ENCODE peak calls at places on chromosomes 3 and 15, in nine cellular contexts. E is heart right ventricle, L is mesothelial cell of epicardium, O is cardiac muscle cell, K is ovary, S is endodermal cell, M is GM20000, R is A549, U is neural progenitor cell. T is an unnamed sample.

GRCh38 chr3:9400626-9401025 is 3.2 kb downstream of the SETD5 start:
- DNase-seq in E (no peak), O (no peak), M (no peak), L (no peak), U (peak; percentile 51), K (no peak), R (no peak), S (no peak), T (peak; percentile 29)

GRCh38 chr3:143668924-143669790 is 179.1 kb downstream of the SLC9A9 start:
- DNase-seq in R (no peak), L (no peak), M (peak; percentile 49), E (no peak), U (no peak), K (no peak), O (no peak), S (no peak), T (no peak)

GRCh38 chr3:194711913-194712312 is 26.2 kb downstream of the FAM43A start:
- DNase-seq in L (no peak), E (peak; percentile 74), K (no peak), R (no peak), U (no peak), S (no peak), O (peak; percentile 96), M (no peak), T (no peak)

GRCh38 chr3:124557433-124558232 is 172.6 kb upstream of the UMPS start:
- DNase-seq in E (no peak), L (no peak), U (no peak), K (no peak), R (no peak), O (peak; percentile 57), M (no peak), S (peak; percentile 54), T (no peak)

GRCh38 chr3:126124148-126124868 is 40.4 kb upstream of the SLC41A3 start:
- DNase-seq in U (peak; percentile 33), S (peak; percentile 81), E (peak; percentile 1), M (no peak), K (peak; percentile 12), O (no peak), R (no peak), L (no peak), T (no peak)

GRCh38 chr15:83657549-83657948 is 3.6 kb downstream of the ADAMTSL3 start:
- DNase-seq in R (no peak), E (peak; percentile 14), K (no peak), L (no peak), U (peak; percentile 48), M (no peak), O (no peak), S (peak; percentile 81), T (no peak)

GRCh38 chr3:43791246-43791645 is 100.5 kb downstream of the ABHD5 start:
- DNase-seq in U (no peak), O (no peak), M (no peak), S (no peak), E (no peak), R (no peak), K (no peak), L (no peak), T (no peak)

GRCh38 chr15:41915203-41915994 is 21.5 kb upstream of the SPTBN5 start:
- DNase-seq in R (no peak), L (no peak), U (no peak), K (no peak), S (no peak), O (no peak), E (no peak), M (no peak), T (no peak)

GRCh38 chr3:32176989-32177701 is 61.3 kb upstream of the CMTM8 start:
- DNase-seq in U (peak; percentile 64), E (peak; percentile 56), O (peak; percentile 66), L (no peak), M (peak; percentile 66), K (no peak), S (peak; percentile 84), R (peak; percentile 32), T (peak; percentile 26)

GRCh38 chr15:50880221-50880620 is 28.3 kb upstream of the AP4E1 start:
- DNase-seq in R (no peak), M (no peak), U (no peak), K (no peak), O (no peak), L (no peak), E (no peak), S (no peak), T (no peak)

GRCh38 chr3:151166161-151166560 is 36.9 kb downstream of the GPR171 start:
- DNase-seq in R (no peak), S (no peak), L (no peak), M (no peak), K (no peak), U (no peak), O (no peak), E (no peak), T (no peak)
- TF ChIP-seq CTCF in R (peak; percentile 23), S (peak; percentile 54), L (no peak), M (no peak), K (no peak), U (peak; percentile 32), O (peak; percentile 22), E (peak; percentile 20), T (no peak)

GRCh38 chr3:67593761-67594234 is 60.6 kb downstream of the SUCLG2 start:
- DNase-seq in O (peak; percentile 55), M (no peak), R (peak; percentile 4), L (no peak), E (no peak), S (peak; percentile 53), K (no peak), U (no peak), T (no peak)
- TF ChIP-seq CTCF in O (peak; percentile 21), M (no peak), R (peak; percentile 15), L (no peak), E (peak; percentile 13), S (peak; percentile 40), K (no peak), U (peak; percentile 18), T (no peak)

DNA sequence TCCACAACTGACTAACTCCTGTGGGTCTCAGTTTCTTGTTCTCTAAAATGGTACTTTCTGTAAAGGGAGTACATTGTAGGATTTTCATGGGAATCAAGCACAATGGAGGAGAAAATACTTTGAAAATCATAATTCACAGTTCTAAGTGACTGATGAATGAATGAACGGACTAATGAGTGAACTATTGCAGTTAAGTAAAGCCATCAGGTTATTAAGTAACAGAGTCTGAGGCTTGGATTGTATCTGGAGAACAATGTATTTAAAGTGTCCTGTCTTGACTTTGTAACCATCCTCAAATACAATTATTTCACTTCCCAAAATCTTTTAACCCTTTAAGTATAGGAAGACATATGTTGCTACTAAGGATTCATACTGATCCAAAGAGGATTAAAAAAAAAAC is 13.1 kb upstream of the BCL6 start:
- DNase-seq in E (no peak), L (no peak), R (no peak), M (no peak), U (no peak), O (no peak), K (no peak), S (no peak), T (no peak)
- TF ChIP-seq CTCF in E (no peak), L (no peak), R (no peak), M (no peak), U (no peak), O (no peak), K (no peak), S (no peak), T (no peak)

GRCh38 chr3:169347597-169347996 is 315.9 kb downstream of the MECOM start:
- DNase-seq in M (no peak), K (no peak), R (no peak), L (no peak), U (no peak), O (no peak), S (no peak), E (no peak), T (no peak)

GRCh38 chr3:169348276-169348675 is 315.2 kb downstream of the MECOM start:
- DNase-seq in R (no peak), U (no peak), S (no peak), O (no peak), L (no peak), K (no peak), M (no peak), E (no peak), T (no peak)

GRCh38 chr3:169342652-169343051 is 320.9 kb downstream of the MECOM start:
- DNase-seq in R (no peak), U (peak; percentile 21), E (no peak), L (no peak), M (no peak), S (no peak), O (no peak), K (no peak), T (no peak)

GRCh38 chr3:169344465-169344864 is 319.0 kb downstream of the MECOM start:
- DNase-seq in S (no peak), K (no peak), R (no peak), O (peak; percentile 47), M (no peak), L (no peak), E (no peak), U (no peak), T (no peak)

GRCh38 chr3:169345662-169346331 is 317.7 kb downstream of the MECOM start:
- DNase-seq in S (no peak), U (no peak), M (no peak), O (peak; percentile 34), R (no peak), E (no peak), L (no peak), K (no peak), T (no peak)
- TF ChIP-seq CTCF in S (peak; percentile 12), U (no peak), M (no peak), O (no peak), R (no peak), E (no peak), L (no peak), K (no peak), T (no peak)

GRCh38 chr3:187646906-187647660 is 23.1 kb downstream of the SST start:
- DNase-seq in R (no peak), E (no peak), O (no peak), S (no peak), K (no peak), U (no peak), L (no peak), M (no peak), T (no peak)

GRCh38 chr3:187642861-187643260 is 27.3 kb downstream of the SST start:
- DNase-seq in K (no peak), M (no peak), L (no peak), R (no peak), U (no peak), O (no peak), E (no peak), S (no peak), T (no peak)

GRCh38 chr3:187651282-187651681 is 18.9 kb downstream of the SST start:
- DNase-seq in R (no peak), L (no peak), M (no peak), E (no peak), O (no peak), S (no peak), K (no peak), U (no peak), T (no peak)

DNA sequence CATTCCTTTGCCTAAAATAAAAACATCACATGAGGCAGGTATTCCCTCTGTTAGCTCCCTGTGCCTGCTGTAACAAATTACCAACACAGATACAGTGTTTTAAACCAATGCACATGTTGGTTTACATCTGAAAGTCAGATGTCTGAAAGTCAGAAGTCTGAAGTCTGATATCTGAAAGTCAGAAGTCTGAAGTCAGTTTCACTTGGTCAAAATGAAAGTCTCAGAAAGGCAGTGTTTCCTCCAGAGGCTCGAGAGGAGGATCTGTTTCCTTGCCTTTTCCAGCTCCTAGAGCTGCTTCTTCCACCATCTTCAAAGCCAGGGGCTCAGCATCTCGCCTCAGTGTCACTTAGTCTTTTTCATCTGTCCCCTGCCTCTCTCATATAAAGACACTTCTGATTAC is 22.0 kb downstream of the SST start:
- DNase-seq in S (no peak), K (no peak), R (no peak), O (no peak), U (no peak), E (no peak), M (peak; percentile 19), L (no peak), T (no peak)
- TF ChIP-seq CTCF in S (no peak), K (no peak), R (no peak), O (no peak), U (no peak), E (no peak), M (no peak), L (no peak), T (no peak)

T was measured in glutamatergic neuron.